ENCODE peak calls at places on chromosome 19, in four cellular contexts. V, U, D and O are unnamed samples.

GRCh38 chr19:35856546-35857149 is at the start of gene KIRREL2:
- DNase-seq in V (no peak), U (no peak), D (no peak), O (no peak)

GRCh38 chr19:46902402-46902766 is 41.6 kb downstream of the ARHGAP35 start:
- DNase-seq in D (no peak), U (no peak), V (no peak), O (no peak)

GRCh38 chr19:38409631-38410133 is 6.8 kb downstream of the FAM98C start:
- DNase-seq in D (no peak), U (no peak), V (peak; percentile 44), O (peak; percentile 44)

GRCh38 chr19:49119411-49120324 is at the start of gene PPFIA3:
- DNase-seq in V (peak; percentile 51), U (no peak), D (no peak), O (peak; percentile 38)

GRCh38 chr19:1026189-1027019 is at the start of gene CNN2:
- DNase-seq in U (no peak), D (peak; percentile 84), V (peak; percentile 77), O (peak; percentile 69)

GRCh38 chr19:55487884-55488687 is at the start of gene SSC5D:
- DNase-seq in D (no peak), V (peak; percentile 71), U (no peak), O (no peak)

GRCh38 chr19:44308011-44308410 is 3.2 kb upstream of the ZNF235 start:
- DNase-seq in D (no peak), U (no peak), V (no peak), O (no peak)

GRCh38 chr19:16737909-16738308 is 18.3 kb downstream of the NWD1 start:
- DNase-seq in V (peak; percentile 79), D (no peak), U (no peak), O (no peak)

GRCh38 chr19:16002380-16002779 is 53.6 kb downstream of the OR10H4 start:
- DNase-seq in D (no peak), U (no peak), V (peak; percentile 30), O (no peak)

GRCh38 chr19:7801020-7801570 is 28.9 kb upstream of the EVI5L start:
- DNase-seq in V (no peak), D (no peak), U (no peak), O (no peak)

GRCh38 chr19:55643003-55643732 is at the start of gene ZNF581:
- DNase-seq in D (peak; percentile 91), U (no peak), V (peak; percentile 71), O (peak; percentile 65)

GRCh38 chr19:21668072-21668471 is 99.3 kb downstream of the ZNF100 start:
- DNase-seq in D (no peak), V (no peak), U (no peak), O (no peak)

GRCh38 chr19:44776402-44777096 is 1.1 kb upstream of the CBLC start:
- DNase-seq in U (no peak), V (no peak), D (no peak), O (no peak)

GRCh38 chr19:11548315-11548700 is 9.7 kb downstream of the CNN1 start:
- DNase-seq in U (no peak), V (no peak), D (no peak), O (no peak)

GRCh38 chr19:31231181-31231580 is 118.1 kb downstream of the TSHZ3 start:
- DNase-seq in D (no peak), V (peak; percentile 17), U (no peak), O (no peak)

GRCh38 chr19:16428372-16429036 is 43.3 kb downstream of the EPS15L1 start:
- DNase-seq in U (no peak), V (no peak), D (no peak), O (no peak)

GRCh38 chr19:43789029-43789428 is 8.3 kb upstream of the KCNN4 start:
- DNase-seq in D (no peak), U (no peak), V (peak; percentile 58), O (no peak)

GRCh38 chr19:38285567-38285966 is 18.5 kb upstream of the C19orf33 start:
- DNase-seq in V (peak; percentile 21), D (no peak), U (no peak), O (no peak)

GRCh38 chr19:3665681-3666544 is 34.4 kb downstream of the PIP5K1C start:
- DNase-seq in V (no peak), D (peak; percentile 57), U (no peak), O (no peak)

GRCh38 chr19:6739884-6740588 is 556 bp downstream of the TRIP10 start:
- DNase-seq in U (no peak), V (peak; percentile 6), D (peak; percentile 63), O (no peak)

GRCh38 chr19:10808937-10809655 is 26.9 kb downstream of the TMED1 start:
- DNase-seq in U (no peak), V (peak; percentile 19), D (no peak), O (peak; percentile 54)

GRCh38 chr19:38317104-38317612 is 1.4 kb upstream of the YIF1B start:
- DNase-seq in U (no peak), V (no peak), D (peak; percentile 23), O (no peak)

GRCh38 chr19:46426506-46427162 is 2.1 kb downstream of the PNMA8C start:
- DNase-seq in U (no peak), V (peak; percentile 84), D (peak; percentile 63), O (peak; percentile 56)

GRCh38 chr19:42081584-42082258 is 5.8 kb downstream of the ZNF574 start:
- DNase-seq in D (peak; percentile 60), U (no peak), V (peak; percentile 52), O (peak; percentile 43)

GRCh38 chr19:8005534-8006256 is at the start of gene ELAVL1:
- DNase-seq in U (peak; percentile 45), D (peak; percentile 96), V (peak; percentile 89), O (peak; percentile 63)

GRCh38 chr19:45881082-45881908 is 4.6 kb downstream of the IRF2BP1 start:
- DNase-seq in V (no peak), U (no peak), D (no peak), O (no peak)

GRCh38 chr19:4369888-4370260 is 26.5 kb downstream of the MPND start:
- DNase-seq in U (no peak), D (peak; percentile 89), V (no peak), O (no peak)

GRCh38 chr19:3919793-3920192 is 13.1 kb upstream of the NMRK2 start:
- DNase-seq in V (no peak), U (no peak), D (no peak), O (no peak)

GRCh38 chr19:21202865-21203494 is 61.1 kb downstream of the ZNF431 start:
- DNase-seq in U (no peak), V (peak; percentile 15), D (peak; percentile 13), O (no peak)

GRCh38 chr19:49436381-49437017 is 4.8 kb downstream of the SLC17A7 start:
- DNase-seq in D (peak; percentile 79), V (no peak), U (no peak), O (no peak)

GRCh38 chr19:47697863-47698609 is 15.2 kb upstream of the EHD2 start:
- DNase-seq in U (no peak), D (peak; percentile 83), V (peak; percentile 83), O (peak; percentile 66)

GRCh38 chr19:30535011-30535410 is 162.8 kb downstream of the ZNF536 start:
- DNase-seq in V (no peak), U (no peak), D (no peak), O (no peak)

GRCh38 chr19:50514346-50515167 is 844 bp upstream of the ASPDH start:
- DNase-seq in U (no peak), D (no peak), V (no peak), O (no peak)

DNA sequence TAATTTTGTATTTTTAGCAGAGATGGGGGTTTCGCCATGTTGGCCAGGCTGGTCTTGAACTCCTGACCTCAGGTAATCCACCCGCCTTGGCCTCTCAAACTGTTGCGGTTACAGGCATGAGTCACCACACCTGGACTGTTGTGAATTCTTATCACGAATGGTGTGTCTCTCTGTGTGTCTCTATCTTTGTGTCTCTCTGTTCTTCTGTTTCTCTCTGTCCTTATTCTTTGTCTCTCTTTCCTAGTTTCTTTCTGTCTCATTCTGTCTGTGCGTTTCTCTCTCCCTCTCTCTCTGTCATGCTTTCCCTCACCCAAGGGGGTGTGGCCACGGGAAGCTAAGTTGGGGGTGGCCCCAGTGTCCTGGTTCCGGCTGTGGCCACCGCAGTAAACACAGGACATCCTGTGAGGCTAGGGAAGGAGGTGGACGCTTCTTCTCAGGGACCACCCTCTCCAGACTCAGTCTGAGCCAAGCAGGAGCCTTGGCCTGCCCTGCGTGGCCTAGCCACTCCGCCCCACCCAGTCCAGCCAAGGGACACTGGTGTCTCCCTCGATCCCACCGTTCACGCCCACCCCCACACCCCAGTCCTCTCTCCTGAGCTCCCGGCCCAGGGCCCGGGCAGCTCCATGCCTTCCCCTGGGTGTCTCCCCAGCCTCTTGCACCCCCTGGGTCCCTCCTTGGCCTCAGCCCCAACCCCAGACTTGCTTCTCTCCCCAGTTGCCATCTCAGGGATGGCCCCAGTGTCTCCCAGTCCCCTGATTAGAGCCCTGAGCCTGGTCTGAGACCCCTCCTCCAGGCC is 3.9 kb upstream of the PRX start:
- DNase-seq in V (no peak), U (no peak), D (peak; percentile 90), O (no peak)
- H3K4me3 ChIP-seq in V (no peak overlapping the region), U (no peak overlapping the region), D (no peak overlapping the region), O (no peak overlapping the region)

GRCh38 chr19:19229701-19230100 is 17.9 kb downstream of the NCAN start:
- DNase-seq in U (no peak), V (no peak), D (no peak), O (no peak)

GRCh38 chr19:19224852-19225494 is 13.2 kb downstream of the NCAN start:
- DNase-seq in V (peak; percentile 59), U (no peak), D (peak; percentile 78), O (peak; percentile 45)

GRCh38 chr19:19226663-19227062 is 14.9 kb downstream of the NCAN start:
- DNase-seq in D (no peak), V (no peak), U (no peak), O (no peak)

GRCh38 chr19:19226204-19226603 is 14.4 kb downstream of the NCAN start:
- DNase-seq in D (no peak), V (no peak), U (no peak), O (no peak)

GRCh38 chr19:19227217-19227616 is 15.5 kb downstream of the NCAN start:
- DNase-seq in D (no peak), V (no peak), U (no peak), O (no peak)
- TF ChIP-seq CTCF in D (no peak), V (no peak), U (no peak), O (no peak)

GRCh38 chr19:52967772-52968171 is 5.1 kb upstream of the ZNF816 start:
- DNase-seq in U (no peak), D (no peak), V (no peak), O (no peak)

GRCh38 chr19:52959613-52960295 is 2.9 kb downstream of the ZNF816 start:
- DNase-seq in U (no peak), D (no peak), V (no peak), O (no peak)

GRCh38 chr19:52961981-52962380 is 700 bp downstream of the ZNF816 start:
- DNase-seq in U (no peak), D (no peak), V (no peak), O (peak; percentile 1)

GRCh38 chr19:52962394-52963228 is at the start of gene ZNF816:
- DNase-seq in D (peak; percentile 98), V (peak; percentile 92), U (peak; percentile 92), O (peak; percentile 96)

DNA sequence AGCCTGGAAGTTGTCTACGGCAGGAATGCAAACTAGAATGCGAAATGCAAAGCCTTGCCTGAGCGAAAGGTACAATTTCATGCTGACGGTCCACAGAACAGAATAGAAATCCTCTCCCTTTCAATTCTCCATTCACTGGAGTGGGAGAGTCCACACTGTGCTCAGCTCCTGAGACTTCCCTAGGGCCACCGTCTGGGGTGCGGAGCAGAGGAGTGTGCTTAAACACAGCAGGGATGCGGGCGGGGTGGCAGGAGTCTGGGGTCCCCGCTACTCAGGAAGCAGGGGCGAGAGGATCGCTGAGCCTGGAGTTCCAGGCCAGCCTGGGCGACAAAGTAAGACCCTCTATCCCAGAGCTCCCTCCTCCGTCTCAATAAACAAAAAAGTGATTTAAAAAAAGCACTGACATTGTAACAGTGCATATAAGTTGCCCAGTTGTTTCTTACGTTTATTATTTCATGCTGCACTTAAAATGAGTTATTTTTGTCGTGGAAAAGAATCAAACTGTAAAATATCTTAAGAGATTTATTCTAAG is 614 bp upstream of the ZNF816 start:
- DNase-seq in U (no peak), V (no peak), D (no peak), O (no peak)
- H3K4me3 ChIP-seq in U (peak overlapping the region; percentile 71), V (peak overlapping the region; percentile 79), D (peak overlapping the region; percentile 64), O (peak overlapping the region; percentile 76)

GRCh38 chr19:53517114-53517741 is 20.7 kb upstream of the ZNF331 start:
- DNase-seq in D (no peak), U (no peak), V (no peak), O (no peak)
- TF ChIP-seq CTCF in D (no peak), U (no peak), V (no peak), O (no peak)